ENCODE peak calls at places on chromosomes 6 and 20, in six cellular contexts. U is substantia nigra; G is ELR; L is CD4-positive, alpha-beta memory T cell; H is activated T-helper 1 cell treated with anti-CD3 and anti-CD28 coated beads, Interleukin-2, amount 50 U/mL, for 16 hours; P is amniotic stem cell. O is an unnamed sample.

GRCh38 chr6:134373282-134373922 is 55.5 kb upstream of the SGK1 start:
- DNase-seq in U (no peak), G (peak; percentile 89), L (no peak), H (no peak), P (peak; percentile 49), O (no peak)

GRCh38 chr6:144661101-144661806 is 376.1 kb downstream of the UTRN start:
- DNase-seq in U (no peak), G (peak; percentile 14), L (no peak), H (no peak), P (no peak), O (no peak)

GRCh38 chr20:5109276-5109675 is 10.5 kb downstream of the PCNA start:
- DNase-seq in U (no peak), G (no peak), L (no peak), H (no peak), P (no peak), O (no peak)

GRCh38 chr6:119233327-119233984 is 116.1 kb downstream of the MAN1A1 start:
- DNase-seq in U (no peak), G (no peak), L (no peak), H (no peak), P (no peak), O (no peak)

GRCh38 chr6:81894286-81894685 is 141.8 kb upstream of the TENT5A start:
- DNase-seq in U (no peak), G (peak; percentile 21), L (no peak), H (no peak), P (no peak), O (no peak)

GRCh38 chr20:25470045-25470444 is 62.6 kb downstream of the GINS1 start:
- DNase-seq in U (no peak), G (peak; percentile 37), L (peak; percentile 22), H (no peak), P (no peak), O (no peak)

GRCh38 chr6:63935732-63936131 is 300.1 kb downstream of the PHF3 start:
- DNase-seq in U (no peak), G (no peak), L (no peak), H (no peak), P (no peak), O (no peak)

GRCh38 chr6:22569281-22570184 is at the start of gene HDGFL1:
- DNase-seq in U (no peak), G (no peak), L (no peak), H (no peak), P (no peak), O (no peak)

GRCh38 chr20:39112196-39112743 is 150.1 kb downstream of the DHX35 start:
- DNase-seq in U (no peak), G (peak; percentile 68), L (no peak), H (no peak), P (no peak), O (peak; percentile 59)

GRCh38 chr6:134122775-134123174 is 70.4 kb upstream of the SLC2A12 start:
- DNase-seq in U (no peak), G (no peak), L (no peak), H (no peak), P (no peak), O (no peak)

GRCh38 chr6:84280030-84280429 is 52.6 kb upstream of the CEP162 start:
- DNase-seq in U (no peak), G (peak; percentile 44), L (no peak), H (no peak), P (no peak), O (no peak)

GRCh38 chr6:163634514-163635171 is 220.1 kb downstream of the QKI start:
- DNase-seq in U (no peak), G (no peak), L (no peak), H (no peak), P (no peak), O (no peak)

GRCh38 chr20:63076421-63076820 is 69.7 kb upstream of the BHLHE23 start:
- DNase-seq in U (no peak), G (no peak), L (no peak), H (no peak), P (no peak), O (no peak)

GRCh38 chr6:35686873-35687557 is 1.7 kb downstream of the FKBP5 start:
- DNase-seq in U (no peak), G (peak; percentile 13), L (no peak), H (no peak), P (no peak), O (no peak)

GRCh38 chr20:8642247-8642646 is 426.6 kb upstream of the PLCB4 start:
- DNase-seq in U (no peak), G (no peak), L (no peak), H (no peak), P (no peak), O (no peak)

GRCh38 chr6:29617782-29618557 is 15.0 kb downstream of the GABBR1 start:
- DNase-seq in U (no peak), G (no peak), L (no peak), H (no peak), P (no peak), O (no peak)

GRCh38 chr6:34273242-34273805 is 24.5 kb upstream of the SMIM29 start:
- DNase-seq in U (no peak), G (no peak), L (no peak), H (no peak), P (no peak), O (no peak)

GRCh38 chr6:83067448-83068413 is at the start of gene DOP1A:
- DNase-seq in U (peak; percentile 92), G (peak; percentile 95), L (peak; percentile 94), H (peak; percentile 95), P (peak; percentile 86), O (peak; percentile 89)

GRCh38 chr20:23646106-23646958 is 8.6 kb upstream of the CST3 start:
- DNase-seq in U (no peak), G (peak; percentile 28), L (no peak), H (no peak), P (no peak), O (no peak)

GRCh38 chr20:24872291-24873014 is 76.6 kb upstream of the CST7 start:
- DNase-seq in U (no peak), G (no peak), L (no peak), H (no peak), P (no peak), O (no peak)

GRCh38 chr6:29970711-29971110 is 28.4 kb downstream of the HLA-A start:
- DNase-seq in U (no peak), G (no peak), L (no peak), H (no peak), P (no peak), O (no peak)

GRCh38 chr20:44706371-44707258 is 8.6 kb upstream of the CCN5 start:
- DNase-seq in U (no peak), G (peak; percentile 56), L (no peak), H (no peak), P (no peak), O (no peak)

GRCh38 chr6:55886185-55886836 is 10.9 kb upstream of the BMP5 start:
- DNase-seq in U (no peak), G (peak; percentile 62), L (no peak), H (no peak), P (no peak), O (no peak)

GRCh38 chr6:85747093-85747492 is 104.4 kb upstream of the SYNCRIP start:
- DNase-seq in U (no peak), G (no peak), L (no peak), H (no peak), P (peak; percentile 17), O (no peak)

GRCh38 chr20:51084598-51084997 is 61.7 kb upstream of the KCNG1 start:
- DNase-seq in U (no peak), G (no peak), L (no peak), H (no peak), P (no peak), O (no peak)

GRCh38 chr6:129186988-129187387 is 304.1 kb downstream of the LAMA2 start:
- DNase-seq in U (no peak), G (peak; percentile 88), L (no peak), H (no peak), P (peak; percentile 17), O (no peak)

GRCh38 chr6:40171343-40171742 is 237.1 kb upstream of the MOCS1 start:
- DNase-seq in U (no peak), G (no peak), L (no peak), H (no peak), P (no peak), O (no peak)

GRCh38 chr20:36802326-36803223 is 29.0 kb upstream of the DSN1 start:
- DNase-seq in U (no peak), G (peak; percentile 66), L (no peak), H (no peak), P (no peak), O (no peak)

GRCh38 chr6:142440603-142441293 is 138.9 kb downstream of the ADGRG6 start:
- DNase-seq in U (no peak), G (no peak), L (no peak), H (no peak), P (no peak), O (no peak)

GRCh38 chr20:63782051-63782471 is 42.5 kb downstream of the SLC2A4RG start:
- DNase-seq in U (no peak), G (no peak), L (peak; percentile 65), H (peak; percentile 50), P (no peak), O (no peak)

GRCh38 chr20:61569836-61570235 is 317.8 kb downstream of the CDH4 start:
- DNase-seq in U (no peak), G (no peak), L (no peak), H (no peak), P (no peak), O (no peak)

GRCh38 chr6:28838634-28839442 is 84.9 kb downstream of the TRIM27 start:
- DNase-seq in U (peak; percentile 71), G (peak; percentile 94), L (peak; percentile 74), H (peak; percentile 74), P (peak; percentile 84), O (peak; percentile 89)

GRCh38 chr6:52670502-52671409 is at the start of gene TMEM14A:
- DNase-seq in U (peak; percentile 84), G (peak; percentile 97), L (peak; percentile 90), H (peak; percentile 84), P (peak; percentile 77), O (peak; percentile 97)

GRCh38 chr6:20334334-20334733 is 67.3 kb upstream of the E2F3 start:
- DNase-seq in U (no peak), G (no peak), L (no peak), H (no peak), P (no peak), O (no peak)

GRCh38 chr6:37130704-37131103 is 39.2 kb upstream of the PIM1 start:
- DNase-seq in U (no peak), G (peak; percentile 55), L (no peak), H (no peak), P (no peak), O (no peak)

GRCh38 chr6:119533603-119534279 is 184.2 kb upstream of the MAN1A1 start:
- DNase-seq in U (no peak), G (peak; percentile 88), L (no peak), H (no peak), P (peak; percentile 36), O (no peak)

O was measured in mesothelial cell of epicardium.